ENCODE peak calls at places on chromosomes 3 and 15, in eight cellular contexts. G, I, M, K, J, L, S and Z are unnamed samples.

GRCh38 chr15:69854521-69855171 is 243.1 kb downstream of the TLE3 start:
- DNase-seq in G (peak; percentile 41), I (peak; percentile 7), M (no peak), K (no peak), J (no peak), L (no peak), S (no peak), Z (no peak)

GRCh38 chr3:27615555-27615954 is 106.6 kb downstream of the EOMES start:
- DNase-seq in G (no peak), I (no peak), M (no peak), K (no peak), J (no peak), L (no peak), S (no peak), Z (no peak)

GRCh38 chr3:152183473-152183872 is 85.3 kb upstream of the MBNL1 start:
- DNase-seq in G (no peak), I (peak; percentile 73), M (peak; percentile 53), K (no peak), J (peak; percentile 42), L (no peak), S (peak; percentile 27), Z (no peak)

GRCh38 chr3:29347412-29347811 is 66.5 kb downstream of the RBMS3 start:
- DNase-seq in G (no peak), I (no peak), M (no peak), K (no peak), J (no peak), L (no peak), S (no peak), Z (no peak)

GRCh38 chr15:51967583-51967982 is 4.0 kb downstream of the LEO1 start:
- DNase-seq in G (no peak), I (no peak), M (no peak), K (no peak), J (no peak), L (no peak), S (no peak), Z (no peak)

GRCh38 chr3:150733936-150734794 is 28.8 kb downstream of the SIAH2 start:
- DNase-seq in G (no peak), I (no peak), M (no peak), K (no peak), J (no peak), L (no peak), S (no peak), Z (no peak)

GRCh38 chr3:185645596-185646381 is 59.7 kb downstream of the SENP2 start:
- DNase-seq in G (no peak), I (peak; percentile 57), M (no peak), K (no peak), J (no peak), L (no peak), S (no peak), Z (no peak)

GRCh38 chr15:31267161-31268107 is 59.2 kb upstream of the KLF13 start:
- DNase-seq in G (peak; percentile 81), I (no peak), M (peak; percentile 43), K (peak; percentile 8), J (no peak), L (peak; percentile 78), S (peak; percentile 32), Z (no peak)

GRCh38 chr3:9837701-9838582 is 5.9 kb downstream of the RPUSD3 start:
- DNase-seq in G (no peak), I (no peak), M (no peak), K (no peak), J (peak; percentile 77), L (no peak), S (no peak), Z (no peak)
- TF ChIP-seq POLR2AphosphoS5 in G (peak; percentile 33), I (no peak), M (no peak), K (no peak), J (peak; percentile 37), L (no peak), S (no peak), Z (no peak)

GRCh38 chr3:66038726-66039589 is at the start of gene MAGI1:
- DNase-seq in G (peak; percentile 83), I (peak; percentile 97), M (peak; percentile 91), K (peak; percentile 91), J (peak; percentile 45), L (peak; percentile 94), S (peak; percentile 92), Z (peak; percentile 1)
- TF ChIP-seq POLR2AphosphoS5 in G (peak; percentile 84), I (peak; percentile 50), M (no peak), K (peak; percentile 23), J (no peak), L (peak; percentile 61), S (peak; percentile 36), Z (peak; percentile 59)

DNA sequence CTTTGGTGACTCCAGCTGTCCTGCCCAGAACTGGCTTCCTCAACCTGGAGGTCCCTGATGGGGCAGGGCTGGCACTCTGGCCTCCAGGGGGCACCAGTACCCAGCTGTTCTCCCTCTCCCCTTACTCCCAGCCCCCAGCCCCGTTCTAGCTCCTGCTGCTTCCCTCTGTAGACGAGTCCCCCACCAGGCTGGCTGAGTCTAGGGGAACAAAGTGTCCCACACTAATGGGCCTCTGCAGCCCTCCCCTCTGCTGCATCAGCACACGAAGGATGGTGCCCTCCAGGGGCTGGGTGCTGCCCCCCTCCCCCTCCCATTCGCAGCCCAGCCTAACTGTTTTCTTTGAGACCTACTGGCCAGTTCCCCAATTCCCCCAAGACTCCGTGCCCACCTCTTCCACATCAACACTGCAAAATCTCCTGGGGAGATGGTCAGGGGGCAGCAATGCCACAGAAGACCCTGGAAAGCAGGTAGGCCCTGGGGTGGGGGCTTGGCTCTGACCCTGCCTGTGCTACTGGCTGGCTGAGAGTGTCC is 4.2 kb downstream of the RHCG start:
- DNase-seq in G (no peak), I (peak; percentile 83), M (peak; percentile 89), K (no peak), J (peak; percentile 12), L (no peak), S (no peak), Z (no peak)
- TF ChIP-seq POLR2AphosphoS5 in G (no peak), I (no peak), M (no peak), K (no peak), J (no peak), L (no peak), S (no peak), Z (no peak)

DNA sequence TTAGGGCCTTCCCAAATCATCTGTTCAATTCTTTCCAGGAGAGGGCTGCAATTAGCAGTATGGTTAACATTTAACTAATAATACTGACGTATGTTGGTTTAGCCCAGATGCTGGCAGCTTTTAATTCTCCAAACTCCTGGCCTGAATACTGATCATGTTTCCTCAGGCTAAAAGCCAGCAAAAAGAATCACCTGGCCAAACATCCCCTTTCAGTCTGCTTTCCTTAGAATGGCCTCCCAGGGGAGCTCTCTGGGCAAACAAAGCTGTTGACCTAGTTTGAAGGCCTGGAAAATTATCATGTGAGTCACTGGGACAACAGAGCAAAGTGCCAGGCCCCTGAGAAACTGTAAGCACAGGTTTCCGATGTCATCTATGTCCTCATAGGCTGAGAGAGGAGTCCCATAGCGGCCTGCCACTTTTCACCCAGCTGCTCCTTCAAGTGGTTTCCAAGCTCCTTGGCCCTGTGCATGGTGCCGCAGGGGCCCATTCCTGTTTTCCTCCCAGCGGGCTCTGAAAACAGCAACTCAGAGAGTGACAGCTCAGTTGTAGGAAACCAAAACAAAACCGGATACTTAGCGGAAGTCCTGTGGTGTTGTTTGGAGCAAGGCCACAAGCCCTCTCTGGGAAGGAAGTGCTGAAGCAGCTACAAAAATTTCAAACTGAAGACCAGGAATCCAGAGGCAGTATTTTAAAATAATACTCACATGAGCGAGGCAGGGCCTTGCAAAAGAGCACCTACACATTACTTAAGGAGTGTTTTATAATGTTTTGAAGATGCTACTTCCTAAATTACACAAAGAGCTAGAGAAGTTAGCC is 36.5 kb upstream of the RAB11A start:
- DNase-seq in G (peak; percentile 87), I (peak; percentile 94), M (peak; percentile 78), K (peak; percentile 82), J (peak; percentile 88), L (peak; percentile 95), S (peak; percentile 89), Z (peak; percentile 80)
- TF ChIP-seq POLR2AphosphoS5 in G (peak; percentile 10), I (no peak), M (peak; percentile 60), K (peak; percentile 73), J (peak; percentile 44), L (peak; percentile 65), S (peak; percentile 62), Z (no peak)